ENCODE peak calls at places on chromosome 1, in five cellular contexts. W is IMR-90, M is thoracic aorta, T is PC-3, U is AG04450. V is an unnamed sample.

GRCh38 chr1:246107516-246108277 is 399.4 kb downstream of the SMYD3 start:
- DNase-seq in W (peak), M (no peak), T (no peak), U (peak), V (no peak)

GRCh38 chr1:17156108-17156507 is 36.9 kb upstream of the PADI2 start:
- DNase-seq in W (peak), M (no peak), T (no peak), U (no peak), V (no peak)

GRCh38 chr1:151972533-151973270 is 21.0 kb downstream of the S100A10 start:
- DNase-seq in W (peak), M (no peak), T (peak), U (no peak), V (peak)

GRCh38 chr1:50967416-50968020 is 2.5 kb upstream of the CDKN2C start:
- DNase-seq in W (no peak), M (no peak), T (peak), U (no peak), V (no peak)

GRCh38 chr1:9239622-9240401 is 5.2 kb downstream of the H6PD start:
- DNase-seq in W (peak), M (no peak), T (no peak), U (no peak), V (peak)

GRCh38 chr1:32828341-32828740 is 10.9 kb downstream of the S100PBP start:
- DNase-seq in W (peak), M (no peak), T (peak), U (no peak), V (no peak)

GRCh38 chr1:114832057-114832456 is 22.6 kb upstream of the SYCP1 start:
- DNase-seq in W (no peak), M (no peak), T (no peak), U (no peak), V (no peak)

GRCh38 chr1:17212487-17213121 is 7.7 kb downstream of the PADI1 start:
- DNase-seq in W (peak), M (no peak), T (no peak), U (peak), V (peak)

GRCh38 chr1:202154766-202155477 is 5.5 kb downstream of the PTPN7 start:
- DNase-seq in W (peak), M (no peak), T (peak), U (peak), V (peak)

GRCh38 chr1:57623039-57623790 is 199.4 kb upstream of the DAB1 start:
- DNase-seq in W (peak), M (no peak), T (no peak), U (no peak), V (no peak)

GRCh38 chr1:221032616-221033342 is 153.5 kb downstream of the HLX start:
- DNase-seq in W (no peak), M (no peak), T (peak), U (no peak), V (no peak)

GRCh38 chr1:168110896-168111545 is 25.7 kb downstream of the GPR161 start:
- DNase-seq in W (no peak), M (no peak), T (peak), U (no peak), V (no peak)
- TF ChIP-seq CTCF in W (no peak), M (no peak), T (no peak), U (no peak), V (no peak)

GRCh38 chr1:37795340-37796110 is 1.9 kb downstream of the MANEAL start:
- DNase-seq in W (peak), M (no peak), T (no peak), U (no peak), V (no peak)
- H3K4me3 ChIP-seq in W (no peak), M (peak), T (peak), U (no peak), V (no peak)

GRCh38 chr1:79197421-79197820 is 190.9 kb upstream of the ADGRL4 start:
- DNase-seq in W (peak), M (no peak), T (peak), U (no peak), V (no peak)
- TF ChIP-seq CTCF in W (peak), M (no peak), T (peak), U (peak), V (peak)

GRCh38 chr1:89607888-89608626 is 24.9 kb upstream of the LRRC8C start:
- DNase-seq in W (peak), M (no peak), T (no peak), U (no peak), V (no peak)
- H3K4me3 ChIP-seq in W (no peak), M (no peak), T (no peak), U (no peak), V (no peak)

DNA sequence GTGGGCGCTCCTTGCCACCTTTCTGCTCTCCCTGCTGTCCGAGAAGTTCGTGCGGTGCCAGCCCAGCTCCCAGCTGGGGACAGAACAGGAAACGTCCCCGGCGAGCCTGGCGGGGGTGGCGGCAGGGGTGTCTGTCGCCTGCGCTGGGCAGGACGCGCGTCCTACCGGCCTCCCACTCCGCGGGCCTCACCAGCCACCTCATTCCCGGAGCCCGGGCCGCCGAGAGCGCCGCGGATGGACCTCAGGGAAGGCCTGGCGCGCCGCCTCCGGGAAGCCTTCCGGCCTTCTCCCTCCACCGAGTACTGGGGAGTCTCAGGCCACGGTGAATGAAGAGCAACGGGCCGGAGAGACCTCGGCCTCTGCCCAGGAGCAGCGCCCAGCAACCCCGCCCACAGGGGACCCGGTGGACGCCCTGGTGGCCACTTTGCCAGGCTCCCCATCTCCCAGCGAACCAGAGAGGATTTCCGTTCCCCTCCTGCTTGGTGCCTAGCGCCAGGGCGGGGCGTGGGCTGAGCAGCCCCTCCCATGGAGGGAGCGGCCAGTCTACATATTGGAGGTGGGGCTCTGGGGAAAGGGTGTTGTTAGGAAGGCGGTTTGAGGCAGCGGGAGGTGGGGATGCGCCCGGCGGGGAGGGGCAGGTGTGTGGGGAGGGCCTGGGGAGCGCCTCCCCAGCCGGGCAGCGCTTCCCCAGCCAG is 9.5 kb upstream of the TNFRSF14 start:
- DNase-seq in W (peak), M (peak), T (peak), U (no peak), V (no peak)
- TF ChIP-seq CTCF in W (peak), M (no peak), T (no peak), U (no peak), V (no peak)

DNA sequence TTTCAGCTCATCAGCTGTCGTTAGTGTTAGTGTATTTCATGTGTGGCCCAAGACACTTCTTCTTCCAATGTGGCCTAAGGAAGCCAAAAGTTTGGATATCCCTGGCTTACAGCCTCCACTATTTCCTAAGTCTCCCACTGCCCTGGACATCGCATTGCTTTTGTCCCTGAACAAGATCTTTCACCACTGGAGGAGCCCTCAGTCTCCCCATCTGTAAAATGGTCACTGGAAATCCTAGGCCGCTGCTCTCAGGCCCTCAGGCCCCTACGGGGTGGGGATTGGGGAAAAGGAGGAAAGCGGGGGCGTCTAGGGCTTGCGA is 341 bp upstream of the LDLRAP1 start:
- DNase-seq in W (no peak), M (no peak), T (no peak), U (no peak), V (no peak)
- H3K4me3 ChIP-seq in W (peak), M (peak), T (peak), U (peak), V (peak)

DNA sequence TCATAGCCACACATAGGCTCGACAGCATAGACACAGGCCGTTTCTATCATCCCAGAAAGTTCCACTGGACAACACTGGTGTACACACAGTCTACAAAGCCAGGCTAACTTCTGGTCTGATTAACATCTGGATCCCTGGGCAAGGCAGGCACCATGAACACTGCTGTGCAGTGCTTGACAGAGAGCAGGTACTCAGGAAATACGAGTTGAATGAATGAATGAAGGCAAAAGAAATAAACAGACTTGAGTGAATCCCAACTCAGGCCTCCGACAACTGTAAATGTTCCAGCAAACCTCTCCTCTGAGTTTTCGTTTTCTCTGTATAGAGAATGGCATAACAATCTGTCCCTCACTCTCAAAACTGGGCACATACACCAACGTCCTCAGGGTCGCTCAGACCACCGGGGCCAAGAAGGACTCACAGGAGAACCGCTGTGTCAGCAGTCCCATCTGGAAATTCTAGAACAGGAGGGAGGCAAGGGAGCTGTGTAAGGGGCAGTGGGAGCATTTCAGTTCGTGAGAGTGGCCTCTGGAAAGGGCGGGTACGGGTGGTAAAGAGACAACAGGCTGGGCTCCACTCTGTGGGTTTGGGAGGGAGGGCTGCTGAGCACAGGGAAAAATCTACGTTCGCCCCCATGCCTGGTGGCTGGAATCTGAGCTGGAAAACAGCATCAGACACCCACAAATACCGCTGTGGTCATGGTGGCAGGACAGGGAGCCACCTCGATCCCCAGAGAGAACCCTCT is 15.1 kb upstream of the ECE1 start:
- DNase-seq in W (no peak), M (no peak), T (no peak), U (no peak), V (no peak)
- TF ChIP-seq CTCF in W (no peak), M (no peak), T (no peak), U (no peak), V (no peak)

GRCh38 chr1:167166703-167167100 is 54.0 kb upstream of the POU2F1 start:
- DNase-seq in W (no peak), M (no peak), T (no peak), U (no peak), V (no peak)

GRCh38 chr1:167168424-167168823 is 52.3 kb upstream of the POU2F1 start:
- DNase-seq in W (no peak), M (no peak), T (no peak), U (no peak), V (no peak)

GRCh38 chr1:167169642-167170041 is 51.0 kb upstream of the POU2F1 start:
- DNase-seq in W (no peak), M (no peak), T (peak), U (no peak), V (no peak)

GRCh38 chr1:167165219-167165618 is 55.5 kb upstream of the POU2F1 start:
- DNase-seq in W (no peak), M (no peak), T (no peak), U (no peak), V (no peak)

DNA sequence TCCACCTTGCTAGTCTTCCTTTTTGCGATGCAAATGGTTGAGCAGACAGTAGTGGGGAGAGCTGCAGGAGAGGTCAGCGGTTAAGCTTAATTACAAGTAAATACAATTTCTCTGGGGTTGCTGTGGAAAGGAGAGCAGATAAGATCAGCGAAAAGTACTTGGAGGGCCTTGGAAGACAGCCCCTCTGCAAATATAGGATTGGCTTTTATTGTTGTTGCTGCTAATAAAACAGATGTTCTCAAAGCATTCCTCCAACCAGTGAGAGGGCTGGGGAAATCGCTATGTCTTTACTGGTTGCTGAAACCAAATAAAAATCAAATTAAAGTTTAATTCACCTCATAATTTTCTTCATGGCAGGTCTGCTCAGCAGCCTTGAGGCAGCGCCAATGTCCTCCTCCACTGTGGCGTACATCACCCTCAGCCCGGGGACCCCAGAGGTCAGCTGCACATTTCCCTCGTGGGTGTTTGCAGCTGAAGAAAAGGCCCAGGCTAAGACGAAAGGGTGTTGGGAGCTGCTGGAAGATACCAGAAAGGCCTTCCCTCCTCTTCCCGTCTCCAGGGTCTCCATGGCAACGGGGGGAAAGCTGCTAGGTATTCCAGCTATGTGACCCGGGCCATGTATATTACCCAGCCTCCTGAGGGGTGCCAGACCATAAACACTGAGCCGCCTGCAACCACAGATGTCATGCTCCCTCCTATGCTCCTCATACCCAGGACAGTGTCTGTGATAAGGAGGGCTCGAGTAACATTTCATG is 54.6 kb upstream of the POU2F1 start:
- DNase-seq in W (no peak), M (no peak), T (no peak), U (no peak), V (peak)
- H3K4me3 ChIP-seq in W (no peak), M (no peak), T (no peak), U (no peak), V (peak)

GRCh38 chr1:10424034-10424433 is 6.2 kb upstream of the CENPS start:
- DNase-seq in W (peak), M (no peak), T (no peak), U (no peak), V (no peak)
- TF ChIP-seq CTCF in W (no peak), M (no peak), T (no peak), U (no peak), V (no peak)

DNA sequence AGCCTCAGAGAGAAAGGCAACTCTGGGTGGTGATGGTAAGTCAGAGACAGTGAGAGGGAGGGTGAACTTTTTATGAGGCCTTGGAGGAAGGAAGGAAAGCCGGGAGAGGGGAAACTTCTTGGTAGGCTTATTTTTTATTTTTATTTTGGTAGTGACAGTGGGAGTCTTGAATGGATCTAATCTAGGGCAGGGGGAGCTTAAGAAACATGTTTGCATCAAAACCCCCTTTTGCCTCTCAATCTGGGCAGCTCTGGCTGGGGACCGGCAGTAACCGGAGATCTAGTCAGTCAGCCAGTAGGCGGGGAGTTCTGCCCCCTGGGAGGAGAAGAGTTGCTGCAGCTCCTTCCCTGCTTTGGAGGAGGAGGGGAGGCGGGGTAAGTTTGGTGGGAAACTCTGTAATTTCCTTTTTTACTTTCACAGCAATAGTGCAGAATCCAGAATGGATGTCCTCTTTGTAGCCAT is at the start of gene C1orf54:
- DNase-seq in W (peak), M (no peak), T (no peak), U (no peak), V (no peak)
- H3K4me3 ChIP-seq in W (peak), M (peak), T (no peak), U (peak), V (no peak)

V was measured in retinal pigment epithelial cell.